ENCODE peak calls at places on chromosomes 13 and 19, in four cellular contexts. F is psoas muscle, K is IMR-90, Y is left ventricle myocardium inferior. O is an unnamed sample. For H3K4me1, the result is how much of the 10 kb centered on the place peaks cover.

GRCh38 chr13:36891752-36892151 is 28.3 kb downstream of the SMAD9 start:
- DNase-seq in Y (no peak), F (no peak), K (peak), O (no peak)

GRCh38 chr13:102687520-102687919 is 7.3 kb downstream of the METTL21C start:
- DNase-seq in F (no peak), K (no peak), Y (no peak), O (no peak)

GRCh38 chr19:10748924-10749434 is 31.1 kb downstream of the DNM2 start:
- DNase-seq in K (no peak), Y (peak), F (peak), O (peak)

GRCh38 chr19:780935-781334 is 16.3 kb upstream of the PTBP1 start:
- DNase-seq in Y (no peak), F (peak), K (no peak), O (no peak)

GRCh38 chr19:6064016-6064702 is 46.1 kb downstream of the RFX2 start:
- DNase-seq in F (no peak), K (no peak), Y (no peak), O (no peak)

GRCh38 chr13:34411881-34412280 is 530.2 kb upstream of the NBEA start:
- DNase-seq in F (no peak), K (no peak), Y (no peak), O (no peak)

GRCh38 chr19:35714601-35715354 is 3.0 kb upstream of the KMT2B start:
- DNase-seq in K (no peak), Y (no peak), F (no peak), O (no peak)

GRCh38 chr19:6030214-6030507 is 52.2 kb upstream of the RANBP3 start:
- DNase-seq in Y (no peak), F (no peak), K (peak), O (no peak)

GRCh38 chr19:30669329-30670010 is 297.3 kb downstream of the ZNF536 start:
- DNase-seq in F (peak), Y (peak), K (peak), O (peak)

GRCh38 chr13:109331898-109332297 is 454.5 kb downstream of the IRS2 start:
- DNase-seq in F (no peak), Y (no peak), K (peak), O (peak)

GRCh38 chr19:35742121-35742724 is at the start of gene IGFLR1:
- DNase-seq in F (no peak), K (no peak), Y (no peak), O (no peak)

GRCh38 chr13:23777571-23777870 is 111.7 kb downstream of the MIPEP start:
- DNase-seq in K (no peak), Y (no peak), F (no peak), O (no peak)

GRCh38 chr13:100987993-100988392 is 313.4 kb upstream of the TMTC4 start:
- DNase-seq in Y (no peak), K (peak), F (no peak), O (no peak)

GRCh38 chr19:29625316-29625715 is 19.2 kb downstream of the POP4 start:
- DNase-seq in Y (no peak), K (no peak), F (no peak), O (no peak)

GRCh38 chr13:43473437-43473836 is 313.3 kb downstream of the ENOX1 start:
- DNase-seq in Y (no peak), F (no peak), K (no peak), O (peak)

GRCh38 chr19:41218615-41219507 is at the start of gene AXL:
- DNase-seq in Y (peak), K (peak), F (peak), O (no peak)

GRCh38 chr13:62960723-62961122 is 1545.1 kb upstream of the PCDH20 start:
- DNase-seq in Y (no peak), K (no peak), F (no peak), O (no peak)

DNA sequence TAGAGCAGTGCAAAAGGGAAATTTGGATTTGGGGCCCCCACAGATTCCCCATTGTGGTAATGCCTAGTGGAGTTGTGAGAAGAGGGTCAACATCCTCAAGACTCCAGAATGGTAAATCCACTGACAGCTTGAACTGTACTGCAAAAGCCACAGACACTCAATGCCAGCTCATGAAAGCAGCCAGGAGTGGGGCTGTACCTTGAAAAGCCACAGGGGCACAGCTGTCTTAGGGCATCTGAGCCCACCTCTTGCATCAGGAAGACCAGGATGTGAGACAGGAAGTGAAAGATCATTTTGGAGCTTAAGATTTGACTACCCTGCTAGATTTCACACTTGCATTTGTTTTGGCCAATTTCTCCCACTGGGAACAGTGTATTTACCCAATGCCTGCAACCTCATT is 1548.9 kb upstream of the PCDH20 start:
- DNase-seq in Y (no peak), K (no peak), F (no peak), O (no peak)
- TF ChIP-seq CTCF in Y (no peak), K (no peak), F (no peak), O (no peak)

GRCh38 chr19:28351761-28352160 is 861.2 kb downstream of the UQCRFS1 start:
- DNase-seq in Y (no peak), F (no peak), K (no peak), O (no peak)

GRCh38 chr19:28345811-28346210 is 867.1 kb downstream of the UQCRFS1 start:
- DNase-seq in Y (no peak), K (no peak), F (no peak), O (no peak)

GRCh38 chr19:28349604-28350003 is 863.3 kb downstream of the UQCRFS1 start:
- DNase-seq in F (no peak), Y (no peak), K (no peak), O (no peak)

GRCh38 chr19:28350037-28350436 is 862.9 kb downstream of the UQCRFS1 start:
- DNase-seq in K (no peak), Y (no peak), F (no peak), O (no peak)

GRCh38 chr19:28350673-28351072 is 862.3 kb downstream of the UQCRFS1 start:
- DNase-seq in F (no peak), Y (no peak), K (no peak), O (no peak)
- H3K4me1 ChIP-seq in F (under half), Y (under half), K (under half), O (under half)

GRCh38 chr19:48393559-48394330 is at the start of gene GRIN2D:
- DNase-seq in K (peak), Y (no peak), F (no peak), O (peak)
- H3K4me3 ChIP-seq in K (peak), Y (peak), F (peak), O (peak)

DNA sequence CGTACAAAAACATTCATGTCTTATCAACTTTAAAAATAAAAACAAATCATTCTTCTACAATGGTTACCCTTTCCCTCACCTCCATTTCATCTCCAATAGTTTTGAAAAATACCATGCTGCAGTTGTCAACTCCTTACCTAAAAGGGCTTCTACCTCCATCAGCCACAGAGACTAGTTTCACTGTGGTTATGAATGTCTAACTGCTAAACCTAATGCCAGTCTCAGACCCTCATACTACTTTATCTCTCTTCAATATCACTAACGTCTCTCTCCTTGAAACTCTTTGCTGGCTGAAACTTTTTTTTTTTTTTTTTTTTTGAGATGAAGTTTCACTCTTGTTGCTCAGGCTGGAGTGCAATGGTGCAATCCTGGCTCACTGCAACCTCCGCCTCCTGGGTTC is 27.1 kb downstream of the LNX2 start:
- DNase-seq in F (no peak), K (no peak), Y (no peak), O (no peak)
- TF ChIP-seq CTCF in F (no peak), K (no peak), Y (no peak), O (no peak)

GRCh38 chr19:45498411-45499195 is at the start of gene PPM1N:
- DNase-seq in Y (no peak), F (no peak), K (peak), O (no peak)

GRCh38 chr19:45497791-45498190 is 452 bp upstream of the PPM1N start:
- DNase-seq in K (no peak), F (no peak), Y (no peak), O (no peak)

GRCh38 chr19:45495178-45495577 is 1.7 kb downstream of the RTN2 start:
- DNase-seq in K (no peak), F (no peak), Y (no peak), O (no peak)

GRCh38 chr19:45494261-45494916 is 2.5 kb downstream of the RTN2 start:
- DNase-seq in F (no peak), K (no peak), Y (no peak), O (no peak)

DNA sequence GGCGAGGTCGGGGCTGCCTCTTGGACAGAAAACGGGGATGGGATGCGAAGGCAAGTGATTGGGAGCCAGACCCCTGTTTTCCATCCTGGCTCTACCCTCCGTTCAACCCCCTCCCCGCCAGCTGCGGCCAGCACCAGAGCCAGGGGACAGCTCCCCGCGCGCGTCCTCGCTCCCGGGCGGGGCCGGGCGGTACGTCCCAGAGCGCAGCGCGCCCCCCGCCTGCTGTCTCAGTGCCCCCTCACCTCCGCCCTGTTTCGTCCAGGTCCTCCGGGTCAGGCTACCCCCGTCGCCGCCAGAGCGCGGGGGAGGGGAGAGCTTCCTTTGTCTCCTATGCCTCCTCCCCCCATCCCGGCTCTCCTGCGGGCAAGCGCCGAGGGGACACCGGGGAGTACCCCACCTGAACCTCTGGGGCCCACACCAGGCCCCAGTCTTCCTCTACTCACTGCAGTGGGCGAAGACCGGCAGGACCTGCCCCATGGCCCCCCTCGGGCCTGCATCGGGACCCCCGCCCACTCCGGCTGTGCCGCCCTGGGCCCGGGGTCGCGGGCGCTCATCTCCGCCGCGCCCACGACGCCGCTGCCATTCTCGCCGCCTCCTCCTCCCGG is 396 bp downstream of the RTN2 start:
- DNase-seq in Y (no peak), K (no peak), F (peak), O (peak)
- H3K4me1 ChIP-seq in Y (half or more), K (under half), F (under half), O (under half)

O was measured in BE2C.